ENCODE peak calls at places on chromosome 19, in eight cellular contexts. S is left ventricle myocardium inferior, J is ovary, H is fibroblast of mammary gland, D is PC-3, N is brain microvascular endothelial cell, T is endodermal cell, Q is Panc1. B is an unnamed sample.

GRCh38 chr19:45553464-45553863 is 31.1 kb downstream of the OPA3 start:
- DNase-seq in J (no peak), D (no peak), N (no peak), Q (no peak), T (peak; percentile 90), S (no peak), H (no peak), B (no peak)

GRCh38 chr19:45972081-45972943 is 1.4 kb downstream of the NOVA2 start:
- DNase-seq in S (peak; percentile 21), Q (no peak), H (no peak), J (no peak), T (peak; percentile 59), N (no peak), D (no peak), B (no peak)

GRCh38 chr19:19649159-19649558 is 5.7 kb upstream of the GMIP start:
- DNase-seq in H (no peak), D (no peak), N (no peak), J (no peak), Q (no peak), S (no peak), T (no peak), B (no peak)

GRCh38 chr19:32646556-32646955 is 28.4 kb downstream of the ANKRD27 start:
- DNase-seq in Q (no peak), S (no peak), D (no peak), J (no peak), H (no peak), T (no peak), N (no peak), B (no peak)

GRCh38 chr19:56174086-56174485 is 1.7 kb upstream of the GALP start:
- DNase-seq in T (peak; percentile 82), S (no peak), H (no peak), D (no peak), Q (no peak), N (no peak), J (no peak), B (no peak)

GRCh38 chr19:57192064-57192395 is 730 bp downstream of the ZNF264 start:
- DNase-seq in N (peak; percentile 11), S (no peak), J (no peak), H (no peak), Q (no peak), D (peak; percentile 6), T (no peak), B (peak; percentile 10)

GRCh38 chr19:30085394-30085793 is 143.4 kb downstream of the URI1 start:
- DNase-seq in Q (no peak), S (no peak), N (no peak), J (peak; percentile 55), H (no peak), D (no peak), T (peak; percentile 87), B (no peak)

GRCh38 chr19:18969953-18970659 is 29.1 kb upstream of the HOMER3 start:
- DNase-seq in T (no peak), J (no peak), S (no peak), N (no peak), Q (no peak), H (no peak), D (no peak), B (no peak)

GRCh38 chr19:33750587-33751385 is 45.9 kb upstream of the KCTD15 start:
- DNase-seq in T (no peak), N (no peak), S (no peak), Q (no peak), D (no peak), J (no peak), H (no peak), B (no peak)

GRCh38 chr19:34336781-34337271 is 28.2 kb upstream of the GPI start:
- DNase-seq in T (no peak), N (no peak), H (peak; percentile 48), D (peak; percentile 32), S (no peak), Q (no peak), J (no peak), B (peak; percentile 40)

GRCh38 chr19:46297700-46298476 is 1.0 kb downstream of the HIF3A start:
- DNase-seq in H (peak; percentile 54), S (peak; percentile 90), Q (no peak), T (peak; percentile 58), N (no peak), J (peak; percentile 78), D (no peak), B (peak; percentile 40)

GRCh38 chr19:1811942-1812425 is at the start of gene ATP8B3:
- DNase-seq in J (no peak), D (no peak), T (no peak), H (no peak), Q (no peak), N (no peak), S (no peak), B (no peak)

GRCh38 chr19:43682824-43683661 is 13.1 kb upstream of the PLAUR start:
- DNase-seq in S (no peak), Q (no peak), D (no peak), N (no peak), J (no peak), H (no peak), T (no peak), B (no peak)

DNA sequence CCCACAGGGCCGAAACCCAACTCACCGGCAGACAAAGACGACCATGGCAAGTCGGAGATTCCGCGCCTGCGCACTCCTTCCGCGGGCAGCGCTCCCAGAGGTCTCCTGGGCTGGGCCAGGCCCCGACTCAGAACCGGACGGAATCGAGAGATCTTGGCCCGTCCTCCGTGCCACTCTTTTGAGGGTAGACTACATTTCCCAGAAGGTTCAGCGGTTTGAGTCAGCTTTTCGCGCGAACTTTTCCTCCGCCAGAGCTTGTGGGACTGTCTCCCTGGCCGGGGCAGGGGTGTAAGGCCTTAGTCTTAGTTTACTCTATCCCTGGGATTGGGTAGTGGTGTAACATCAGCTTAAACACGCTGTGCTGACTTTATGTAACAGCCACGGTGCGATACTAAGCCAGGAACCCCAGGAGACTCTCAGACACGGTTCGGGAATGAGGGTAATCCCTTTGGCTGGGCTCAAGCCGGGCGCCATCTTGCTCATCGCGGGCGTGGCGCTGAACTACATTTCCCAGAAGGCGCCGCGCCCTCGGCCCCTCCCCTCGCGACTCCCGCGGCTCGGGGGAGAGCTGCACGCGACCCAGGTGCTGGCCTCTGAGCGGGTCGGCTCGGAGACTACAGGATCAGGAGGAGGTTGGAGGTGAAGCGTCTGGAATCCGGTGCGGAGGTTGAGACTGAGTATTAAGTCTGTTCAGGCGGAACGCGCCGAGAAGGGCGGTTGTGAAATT is at the start of gene ZNF260:
- DNase-seq in J (peak; percentile 97), S (peak; percentile 98), Q (peak; percentile 97), D (peak; percentile 88), T (peak; percentile 99), H (peak; percentile 98), N (peak; percentile 97), B (peak; percentile 98)
- TF ChIP-seq CTCF in J (no peak), S (no peak), Q (no peak), D (no peak), T (no peak), H (no peak), N (peak; percentile 27), B (no peak)

GRCh38 chr19:50717891-50718254 is 1.7 kb downstream of the SHANK1 start:
- DNase-seq in D (no peak), H (no peak), T (no peak), J (no peak), Q (no peak), N (no peak), S (no peak), B (no peak)
- H3K4me3 ChIP-seq in D (no peak overlapping the region), H (no peak overlapping the region), T (no peak overlapping the region), J (no peak overlapping the region), Q (no peak overlapping the region), N (no peak overlapping the region), S (peak overlapping the region; percentile 58), B (no peak overlapping the region)

GRCh38 chr19:15253513-15253912 is 21.3 kb upstream of the EPHX3 start:
- DNase-seq in N (no peak), T (no peak), Q (no peak), J (no peak), S (no peak), D (no peak), H (no peak), B (no peak)

GRCh38 chr19:15251010-15251748 is 18.9 kb upstream of the EPHX3 start:
- DNase-seq in N (peak; percentile 86), T (no peak), J (peak; percentile 50), D (no peak), S (no peak), H (peak; percentile 87), Q (no peak), B (peak; percentile 80)

GRCh38 chr19:15253076-15253475 is 20.8 kb upstream of the EPHX3 start:
- DNase-seq in N (no peak), S (no peak), D (no peak), T (no peak), J (no peak), H (no peak), Q (no peak), B (no peak)

GRCh38 chr19:15251749-15252397 is 19.6 kb upstream of the EPHX3 start:
- DNase-seq in H (peak; percentile 98), D (peak; percentile 55), J (peak; percentile 89), S (peak; percentile 86), Q (no peak), N (peak; percentile 92), T (peak; percentile 93), B (peak; percentile 96)

DNA sequence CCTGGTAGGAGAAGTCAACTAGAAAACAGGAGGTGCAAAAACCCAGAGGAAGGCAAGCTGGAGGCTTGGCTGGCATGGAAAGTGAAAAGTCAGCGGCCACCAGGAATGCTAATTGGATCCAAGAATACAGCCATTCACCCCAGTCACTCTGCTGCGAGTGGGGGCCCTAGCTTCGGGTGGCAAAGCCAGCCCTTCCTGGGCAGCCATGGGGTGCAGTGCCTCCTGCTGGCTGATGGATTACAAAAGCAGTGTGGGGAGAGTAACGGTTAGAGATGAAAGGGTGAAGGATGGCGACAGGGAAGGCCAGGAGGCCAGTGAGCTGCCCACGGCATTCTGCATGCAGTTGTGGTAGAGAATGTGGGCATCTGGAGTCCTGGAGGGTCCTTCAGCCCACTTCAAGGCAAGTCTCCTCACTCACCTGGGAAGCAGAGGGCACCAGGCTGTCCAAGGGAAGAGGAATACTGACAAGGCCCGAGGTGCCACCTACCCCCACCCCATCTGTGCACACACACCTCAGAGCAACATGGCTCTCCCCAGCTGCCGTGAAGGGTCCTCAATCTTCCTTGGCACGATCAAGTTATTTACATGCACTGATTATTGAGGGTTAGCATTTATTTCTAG is 20.3 kb upstream of the EPHX3 start:
- DNase-seq in Q (no peak), H (peak; percentile 68), N (peak; percentile 33), J (no peak), S (no peak), D (no peak), T (peak; percentile 75), B (peak; percentile 46)
- TF ChIP-seq CTCF in Q (peak; percentile 47), H (peak; percentile 67), N (peak; percentile 82), J (no peak), S (peak; percentile 43), D (peak; percentile 74), T (peak; percentile 66), B (peak; percentile 63)

DNA sequence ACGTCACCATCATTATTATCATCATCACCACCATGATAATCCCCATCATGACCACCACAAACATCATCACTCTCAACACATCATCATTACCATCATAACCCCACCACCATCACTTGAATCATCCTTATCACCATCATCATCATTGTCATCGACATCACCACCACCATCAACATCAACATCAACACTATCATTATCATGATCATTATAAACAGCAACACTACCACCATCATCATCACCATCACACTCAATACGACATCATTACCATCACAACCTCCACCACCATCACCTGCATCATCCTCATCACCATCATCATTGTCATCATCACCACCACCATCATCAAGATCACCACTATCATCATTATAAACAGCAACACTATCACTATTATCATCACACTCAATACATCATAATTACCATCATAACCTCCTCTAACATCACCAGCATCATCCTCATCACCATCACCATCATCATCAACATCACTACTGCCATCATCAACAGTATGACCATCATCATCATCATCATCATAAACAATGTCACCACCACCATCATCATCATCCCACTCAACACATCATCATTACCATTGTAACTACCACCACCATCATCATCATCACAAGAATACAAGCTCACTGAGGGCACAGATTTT is 78.7 kb downstream of the MBD3L1 start:
- DNase-seq in J (no peak), D (no peak), T (no peak), N (no peak), Q (no peak), S (no peak), H (no peak), B (no peak)
- H3K4me3 ChIP-seq in J (no peak overlapping the region), D (no peak overlapping the region), T (no peak overlapping the region), N (no peak overlapping the region), Q (no peak overlapping the region), S (no peak overlapping the region), H (no peak overlapping the region), B (no peak overlapping the region)

B was measured in astrocyte of the spinal cord.